ENCODE peak calls at places on chromosomes 12 and 14, in eight cellular contexts. U is left ventricle myocardium inferior, A is coronary artery, V is AG09309, L is PC-3, D is tibial artery, O is right cardiac atrium, Q is neural progenitor cell. E is an unnamed sample.

GRCh38 chr12:27542628-27543027 is 18.6 kb downstream of the PPFIBP1 start:
- DNase-seq in U (no peak), A (no peak), V (peak), L (no peak), D (no peak), O (no peak), Q (no peak), E (no peak)

GRCh38 chr12:15856097-15856982 is 25.8 kb upstream of the STRAP start:
- DNase-seq in U (no peak), A (no peak), V (no peak), L (peak), D (peak), O (no peak), Q (peak), E (no peak)

GRCh38 chr14:50082784-50083466 is 33.4 kb downstream of the VCPKMT start:
- DNase-seq in U (no peak), A (no peak), V (no peak), L (no peak), D (no peak), O (no peak), Q (no peak), E (no peak)

GRCh38 chr12:56129210-56129691 is 1.2 kb downstream of the ESYT1 start:
- DNase-seq in U (peak), A (peak), V (no peak), L (peak), D (peak), O (peak), Q (peak), E (peak)

GRCh38 chr14:93891756-93892504 is 35.2 kb upstream of the FAM181A start:
- DNase-seq in U (no peak), A (no peak), V (no peak), L (peak), D (no peak), O (no peak), Q (no peak), E (no peak)

GRCh38 chr12:101414533-101415119 is 7.1 kb upstream of the ARL1 start:
- DNase-seq in U (no peak), A (no peak), V (peak), L (peak), D (no peak), O (no peak), Q (peak), E (peak)

GRCh38 chr12:51323317-51323960 is 535 bp downstream of the BIN2 start:
- DNase-seq in U (no peak), A (no peak), V (no peak), L (no peak), D (no peak), O (no peak), Q (no peak), E (peak)

GRCh38 chr12:53194973-53195372 is 12.1 kb downstream of the ITGB7 start:
- DNase-seq in U (no peak), A (no peak), V (no peak), L (no peak), D (no peak), O (no peak), Q (no peak), E (no peak)

GRCh38 chr12:116697305-116698130 is 40.4 kb downstream of the SPRING1 start:
- DNase-seq in U (peak), A (no peak), V (no peak), L (peak), D (no peak), O (no peak), Q (peak), E (peak)

GRCh38 chr14:52067873-52068740 is 752 bp downstream of the NID2 start:
- DNase-seq in U (peak), A (no peak), V (no peak), L (peak), D (no peak), O (peak), Q (peak), E (peak)

GRCh38 chr14:92998957-92999356 is 76.0 kb downstream of the CHGA start:
- DNase-seq in U (peak), A (no peak), V (no peak), L (no peak), D (no peak), O (no peak), Q (no peak), E (no peak)

GRCh38 chr12:27635349-27635972 is 60.8 kb upstream of the REP15 start:
- DNase-seq in U (no peak), A (no peak), V (peak), L (peak), D (no peak), O (no peak), Q (peak), E (no peak)

GRCh38 chr14:39175445-39176262 is 600 bp downstream of the PNN start:
- DNase-seq in U (peak), A (peak), V (no peak), L (peak), D (no peak), O (peak), Q (peak), E (peak)

GRCh38 chr12:114682101-114682919 is 1.7 kb downstream of the TBX3 start:
- DNase-seq in U (no peak), A (no peak), V (no peak), L (peak), D (no peak), O (no peak), Q (no peak), E (no peak)

GRCh38 chr12:114681149-114681849 is 2.7 kb downstream of the TBX3 start:
- DNase-seq in U (no peak), A (no peak), V (no peak), L (peak), D (no peak), O (no peak), Q (no peak), E (peak)

GRCh38 chr12:114679452-114679875 is 4.5 kb downstream of the TBX3 start:
- DNase-seq in U (no peak), A (no peak), V (no peak), L (peak), D (no peak), O (no peak), Q (peak), E (no peak)

GRCh38 chr12:114679942-114680341 is 4.0 kb downstream of the TBX3 start:
- DNase-seq in U (no peak), A (no peak), V (no peak), L (peak), D (no peak), O (no peak), Q (no peak), E (no peak)

DNA sequence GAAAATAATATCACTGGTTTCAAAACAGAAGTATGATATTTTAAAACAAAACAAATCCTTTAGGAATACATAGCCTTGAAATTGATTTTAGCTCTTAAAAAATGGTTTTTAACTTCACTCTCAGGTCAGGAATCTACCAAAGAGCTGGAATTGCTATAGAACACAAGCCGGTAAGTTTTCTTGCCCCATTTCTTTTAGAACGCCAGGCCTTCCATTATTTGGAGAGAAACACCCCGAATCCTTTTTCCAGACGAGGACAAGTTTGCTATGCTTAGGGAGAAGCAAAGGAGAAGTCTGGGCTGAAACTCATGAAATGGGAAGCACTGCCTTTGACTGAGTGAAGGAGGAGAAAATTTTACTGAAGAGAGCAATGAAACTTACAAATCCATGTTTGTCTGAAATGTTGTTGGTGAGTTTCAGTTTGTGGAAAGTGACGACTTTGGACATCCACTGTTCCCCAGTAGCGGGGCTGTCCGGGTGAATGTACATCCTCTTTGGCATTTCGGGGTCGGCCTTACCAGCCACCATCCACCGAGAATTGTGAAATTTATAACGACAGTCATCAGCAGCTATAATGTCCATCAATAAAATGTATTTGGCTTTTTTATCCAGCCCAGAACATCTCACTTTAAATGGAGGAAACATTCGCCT is 3.4 kb downstream of the TBX3 start:
- DNase-seq in U (no peak), A (no peak), V (no peak), L (peak), D (no peak), O (no peak), Q (no peak), E (no peak)
- H3K4me3 ChIP-seq in U (peak), A (peak), V (peak), L (peak), D (peak), O (peak), Q (no peak), E (no peak)

DNA sequence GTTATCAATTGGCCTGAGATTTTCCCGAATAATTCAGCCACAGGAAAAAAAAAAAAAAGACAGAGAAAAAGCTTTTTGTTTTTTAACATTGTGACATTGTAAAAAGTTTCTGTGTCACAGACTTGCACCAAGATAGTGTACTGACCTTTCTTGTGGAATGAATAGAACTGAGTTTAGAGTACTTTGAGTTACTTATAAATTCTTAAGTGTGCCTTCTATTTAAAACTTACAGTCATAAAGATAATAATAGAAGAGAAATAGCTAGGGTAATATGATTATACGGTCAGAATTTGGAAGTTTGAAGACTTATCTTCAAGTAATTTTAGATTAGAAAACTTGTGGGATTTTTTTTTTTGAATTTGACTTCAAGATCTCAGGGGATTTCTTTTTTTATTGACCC is 88.8 kb downstream of the FGD4 start:
- DNase-seq in U (no peak), A (no peak), V (no peak), L (no peak), D (no peak), O (no peak), Q (no peak), E (no peak)
- H3K4me3 ChIP-seq in U (no peak), A (no peak), V (no peak), L (no peak), D (no peak), O (no peak), Q (no peak), E (no peak)

DNA sequence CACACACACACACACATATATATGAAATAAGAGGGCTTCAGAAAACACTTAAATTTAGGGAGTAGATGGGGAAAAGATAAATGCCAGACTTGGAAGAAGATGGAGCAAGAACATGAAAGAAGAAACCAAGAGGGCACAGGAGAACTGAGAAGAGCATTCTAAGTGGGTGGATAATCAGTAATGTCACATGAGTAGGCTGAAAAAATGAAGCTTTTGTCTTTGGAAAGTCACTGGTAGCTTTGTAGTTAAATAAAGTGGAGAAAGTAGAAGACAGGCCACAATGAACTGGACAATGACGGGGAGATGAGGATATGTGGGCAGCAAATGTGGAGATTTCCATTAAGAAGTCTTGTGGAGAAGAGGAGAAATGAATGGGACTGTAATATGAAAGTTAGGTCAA is 2.2 kb upstream of the ZC2HC1C start:
- DNase-seq in U (no peak), A (no peak), V (no peak), L (no peak), D (no peak), O (no peak), Q (no peak), E (no peak)
- H3K4me3 ChIP-seq in U (peak), A (no peak), V (no peak), L (no peak), D (no peak), O (no peak), Q (no peak), E (no peak)

DNA sequence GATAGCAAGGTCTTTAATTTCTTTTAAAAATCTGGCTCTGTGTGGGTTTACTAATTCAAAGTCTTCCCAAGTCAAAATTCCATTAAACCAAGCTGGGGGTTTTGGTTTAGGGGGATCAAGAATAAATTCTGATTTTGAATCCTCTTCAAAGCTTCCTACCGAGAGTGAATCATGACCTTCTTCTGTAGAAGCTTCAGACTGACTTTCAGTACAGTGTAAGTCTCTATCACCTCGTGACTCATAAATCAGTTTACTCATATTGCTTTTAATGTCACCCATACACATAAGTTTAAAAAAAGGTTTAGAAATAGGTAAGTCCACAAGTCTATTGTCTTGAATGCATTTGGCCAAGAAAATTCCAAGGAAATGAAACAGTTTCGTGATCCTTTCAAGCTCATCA is 80.6 kb upstream of the STRN3 start:
- DNase-seq in U (no peak), A (no peak), V (peak), L (peak), D (no peak), O (no peak), Q (no peak), E (no peak)
- H3K4me3 ChIP-seq in U (no peak), A (no peak), V (no peak), L (no peak), D (no peak), O (no peak), Q (no peak), E (no peak)

GRCh38 chr14:102949062-102949800 is 26.8 kb downstream of the AMN start:
- DNase-seq in U (no peak), A (no peak), V (no peak), L (peak), D (no peak), O (no peak), Q (no peak), E (no peak)

GRCh38 chr14:102951799-102952198 is 29.3 kb downstream of the AMN start:
- DNase-seq in U (no peak), A (no peak), V (peak), L (no peak), D (no peak), O (no peak), Q (no peak), E (no peak)

GRCh38 chr14:102951034-102951433 is 28.6 kb downstream of the AMN start:
- DNase-seq in U (no peak), A (no peak), V (no peak), L (no peak), D (no peak), O (no peak), Q (no peak), E (no peak)

GRCh38 chr14:102948698-102949061 is 26.2 kb downstream of the AMN start:
- DNase-seq in U (no peak), A (no peak), V (no peak), L (no peak), D (no peak), O (no peak), Q (no peak), E (peak)

DNA sequence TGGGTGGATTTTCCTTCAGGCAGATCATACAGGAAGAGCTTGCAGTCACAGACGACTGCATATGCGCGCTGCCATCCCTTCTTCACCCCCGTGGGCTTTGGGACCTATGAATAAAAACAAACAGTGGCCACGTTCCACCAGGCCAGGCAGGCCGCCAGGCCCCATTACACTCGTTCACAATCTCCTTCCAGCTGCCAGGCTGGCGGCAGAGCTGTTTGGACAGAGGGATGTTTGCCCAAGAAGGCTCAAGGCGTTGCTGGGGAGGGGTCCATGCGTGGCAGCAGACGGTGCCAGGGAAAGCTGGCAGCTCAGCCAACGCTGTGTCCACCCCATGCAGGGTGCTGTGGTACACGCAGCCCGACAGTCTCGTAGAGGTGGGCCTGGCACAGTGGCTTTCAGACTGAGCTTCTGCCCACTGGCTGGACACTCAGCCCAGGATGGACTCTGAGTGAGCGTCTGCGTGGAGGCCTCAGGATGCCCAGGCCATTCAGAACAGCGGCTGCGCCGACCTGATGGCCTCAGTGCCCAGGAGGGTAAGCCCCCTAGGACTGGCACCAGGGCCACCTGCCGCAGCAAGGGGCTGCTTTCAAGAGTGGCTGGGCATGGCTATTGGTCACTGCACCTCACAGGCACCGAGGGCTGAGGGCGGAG is 27.5 kb downstream of the AMN start:
- DNase-seq in U (peak), A (no peak), V (no peak), L (peak), D (no peak), O (peak), Q (no peak), E (no peak)
- H3K4me3 ChIP-seq in U (no peak), A (no peak), V (no peak), L (no peak), D (no peak), O (no peak), Q (no peak), E (no peak)

GRCh38 chr12:92034858-92035401 is 110.7 kb downstream of the BTG1 start:
- DNase-seq in U (peak), A (no peak), V (peak), L (peak), D (peak), O (peak), Q (no peak), E (no peak)
- H3K4me3 ChIP-seq in U (peak), A (peak), V (peak), L (peak), D (peak), O (peak), Q (no peak), E (no peak)

DNA sequence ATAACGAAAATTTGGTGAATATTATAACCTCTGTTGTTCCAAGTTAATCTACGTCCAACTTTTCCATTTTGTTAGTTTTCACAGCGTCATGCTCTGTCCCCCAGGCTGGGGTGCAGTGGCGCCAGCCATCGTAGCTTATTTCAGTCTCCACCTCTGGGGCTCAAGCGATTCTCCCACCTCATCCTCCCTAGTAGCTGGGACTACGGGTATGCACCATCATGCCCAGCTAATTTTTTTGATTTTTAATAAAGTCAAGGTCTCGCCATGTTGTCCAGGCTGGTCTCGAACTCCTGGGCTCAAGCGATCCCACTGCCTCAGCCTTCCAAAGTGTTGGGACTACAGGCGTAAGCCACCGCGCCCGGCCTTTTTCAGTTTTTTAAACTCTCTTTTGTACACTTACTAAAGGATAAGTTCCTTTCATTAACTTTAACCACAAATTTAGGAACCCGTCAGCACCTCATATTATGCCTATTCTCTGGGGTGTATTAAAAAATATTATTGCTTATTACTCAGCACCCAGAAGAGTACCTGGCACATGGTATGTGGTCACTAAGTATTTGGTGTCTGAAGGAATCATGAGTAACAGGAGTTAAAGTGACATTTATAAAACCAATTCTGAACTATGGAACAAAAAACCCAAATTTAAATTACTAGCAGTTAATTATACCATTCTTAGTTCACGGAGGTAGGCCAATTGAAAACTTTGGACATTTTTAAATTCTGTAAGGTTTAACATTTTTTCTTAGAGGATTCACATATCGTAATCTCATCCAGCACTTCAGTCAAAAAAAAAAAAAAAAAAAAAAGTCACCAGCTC is 925 bp upstream of the MIPOL1 start:
- DNase-seq in U (no peak), A (no peak), V (no peak), L (peak), D (no peak), O (no peak), Q (no peak), E (no peak)
- H3K4me3 ChIP-seq in U (peak), A (peak), V (peak), L (peak), D (peak), O (peak), Q (peak), E (peak)

GRCh38 chr12:124478416-124478815 is 89.0 kb downstream of the NCOR2 start:
- DNase-seq in U (no peak), A (no peak), V (no peak), L (no peak), D (no peak), O (peak), Q (no peak), E (no peak)
- H3K4me3 ChIP-seq in U (no peak), A (no peak), V (no peak), L (no peak), D (no peak), O (no peak), Q (no peak), E (no peak)

DNA sequence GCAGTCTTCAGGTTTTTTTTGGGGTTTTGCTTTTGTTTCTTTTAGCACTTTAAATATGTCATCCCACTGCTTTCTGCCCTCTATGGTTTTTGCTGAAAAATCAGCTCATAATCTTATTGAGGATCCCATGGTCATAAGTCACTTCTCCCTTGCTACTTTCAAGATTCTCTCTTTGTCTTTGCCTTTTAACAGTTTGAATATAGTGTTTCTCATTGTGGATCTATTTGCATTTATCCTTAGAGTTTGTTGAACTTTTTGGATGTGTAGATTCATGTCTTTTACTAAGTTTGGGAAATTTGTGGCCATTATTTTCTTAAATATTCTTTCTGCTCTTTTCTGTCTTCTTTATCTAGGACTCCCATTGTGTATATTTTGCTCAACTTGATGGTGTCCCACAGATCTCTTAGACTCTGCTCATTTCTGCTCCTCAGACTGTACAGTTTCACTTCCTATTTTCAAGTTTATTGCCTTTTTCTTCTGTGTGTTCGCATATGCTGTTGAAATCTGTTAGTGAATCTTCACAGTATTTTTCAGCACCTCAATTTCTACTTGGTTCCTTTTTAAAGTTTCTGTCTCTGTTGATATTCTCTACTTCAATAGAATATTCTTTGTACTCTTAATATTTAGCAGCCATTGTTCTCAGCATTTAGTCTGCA is 70.8 kb downstream of the WNK1 start:
- DNase-seq in U (no peak), A (no peak), V (no peak), L (no peak), D (no peak), O (no peak), Q (no peak), E (no peak)
- H3K4me3 ChIP-seq in U (no peak), A (no peak), V (no peak), L (no peak), D (no peak), O (no peak), Q (no peak), E (no peak)

E was measured in H7.